ENCODE peak calls at places on chromosomes 7 and 10, in five cellular contexts. One of them, this sample, is unnamed.

GRCh38 chr10:52351911-52352310 is 37.8 kb downstream of the DKK1 start:
- DNase-seq in naive thymus-derived CD4-positive, alpha-beta T cell: no peak
- DNase-seq in uterus: no peak
- DNase-seq in HAP-1: no peak
- DNase-seq in adrenal gland: no peak
- DNase-seq in this sample: no peak

GRCh38 chr7:155066417-155066950 is 3.6 kb upstream of the HTR5A start:
- DNase-seq in adrenal gland: no peak
- DNase-seq in uterus: no peak
- DNase-seq in naive thymus-derived CD4-positive, alpha-beta T cell: no peak
- DNase-seq in HAP-1: no peak
- DNase-seq in this sample: no peak

GRCh38 chr7:4472739-4473138 is 209.4 kb upstream of the FOXK1 start:
- DNase-seq in naive thymus-derived CD4-positive, alpha-beta T cell: no peak
- DNase-seq in HAP-1: no peak
- DNase-seq in adrenal gland: no peak
- DNase-seq in uterus: no peak
- DNase-seq in this sample: no peak

GRCh38 chr10:97075961-97076525 is 109.7 kb downstream of the SLIT1 start:
- DNase-seq in adrenal gland: no peak
- DNase-seq in HAP-1: no peak
- DNase-seq in naive thymus-derived CD4-positive, alpha-beta T cell: no peak
- DNase-seq in uterus: no peak
- DNase-seq in this sample: no peak

GRCh38 chr7:5382281-5383041 is 41.2 kb downstream of the TNRC18 start:
- DNase-seq in uterus: peak; percentile 32
- DNase-seq in HAP-1: no peak
- DNase-seq in adrenal gland: no peak
- DNase-seq in naive thymus-derived CD4-positive, alpha-beta T cell: no peak
- DNase-seq in this sample: no peak

GRCh38 chr7:351681-352480 is 61.9 kb downstream of the FOXL3 start:
- DNase-seq in adrenal gland: no peak
- DNase-seq in uterus: no peak
- DNase-seq in naive thymus-derived CD4-positive, alpha-beta T cell: peak; percentile 60
- DNase-seq in HAP-1: no peak
- DNase-seq in this sample: peak; percentile 60

GRCh38 chr7:52609511-52609910 is 425.9 kb upstream of the POM121L12 start:
- DNase-seq in naive thymus-derived CD4-positive, alpha-beta T cell: no peak
- DNase-seq in adrenal gland: no peak
- DNase-seq in uterus: no peak
- DNase-seq in HAP-1: no peak
- DNase-seq in this sample: no peak

GRCh38 chr10:87507879-87508278 is 3.2 kb downstream of the MINPP1 start:
- DNase-seq in HAP-1: no peak
- DNase-seq in uterus: no peak
- DNase-seq in adrenal gland: no peak
- DNase-seq in naive thymus-derived CD4-positive, alpha-beta T cell: no peak
- DNase-seq in this sample: no peak

GRCh38 chr10:3887885-3888476 is 103.0 kb upstream of the KLF6 start:
- DNase-seq in adrenal gland: peak; percentile 71
- DNase-seq in uterus: peak; percentile 50
- DNase-seq in naive thymus-derived CD4-positive, alpha-beta T cell: no peak
- DNase-seq in HAP-1: no peak
- DNase-seq in this sample: peak; percentile 72

GRCh38 chr10:97812696-97813095 is 36.9 kb upstream of the GOLGA7B start:
- DNase-seq in naive thymus-derived CD4-positive, alpha-beta T cell: no peak
- DNase-seq in HAP-1: no peak
- DNase-seq in adrenal gland: no peak
- DNase-seq in uterus: no peak
- DNase-seq in this sample: no peak

GRCh38 chr10:32341596-32341995 is 5.4 kb downstream of the EPC1 start:
- DNase-seq in adrenal gland: no peak
- DNase-seq in HAP-1: no peak
- DNase-seq in uterus: no peak
- DNase-seq in naive thymus-derived CD4-positive, alpha-beta T cell: no peak
- DNase-seq in this sample: no peak

GRCh38 chr10:132399117-132400035 is 2.4 kb downstream of the PWWP2B start:
- DNase-seq in adrenal gland: peak; percentile 73
- DNase-seq in uterus: no peak
- DNase-seq in HAP-1: no peak
- DNase-seq in naive thymus-derived CD4-positive, alpha-beta T cell: no peak
- DNase-seq in this sample: no peak

GRCh38 chr10:121188005-121188404 is 336.8 kb downstream of the WDR11 start:
- DNase-seq in HAP-1: peak; percentile 88
- DNase-seq in adrenal gland: no peak
- DNase-seq in naive thymus-derived CD4-positive, alpha-beta T cell: no peak
- DNase-seq in uterus: no peak
- DNase-seq in this sample: no peak

GRCh38 chr10:72122221-72122620 is 33.9 kb upstream of the SPOCK2 start:
- DNase-seq in naive thymus-derived CD4-positive, alpha-beta T cell: no peak
- DNase-seq in HAP-1: no peak
- DNase-seq in uterus: no peak
- DNase-seq in adrenal gland: no peak
- DNase-seq in this sample: no peak

GRCh38 chr7:131574741-131575140 is 18.3 kb upstream of the PODXL start:
- DNase-seq in naive thymus-derived CD4-positive, alpha-beta T cell: no peak
- DNase-seq in uterus: no peak
- DNase-seq in adrenal gland: no peak
- DNase-seq in HAP-1: no peak
- DNase-seq in this sample: no peak

GRCh38 chr7:139523199-139523941 is at the start of gene CLEC2L:
- DNase-seq in HAP-1: peak; percentile 17
- DNase-seq in naive thymus-derived CD4-positive, alpha-beta T cell: no peak
- DNase-seq in uterus: no peak
- DNase-seq in adrenal gland: no peak
- DNase-seq in this sample: no peak

GRCh38 chr7:132410385-132410784 is 165.9 kb downstream of the PLXNA4 start:
- DNase-seq in adrenal gland: no peak
- DNase-seq in naive thymus-derived CD4-positive, alpha-beta T cell: no peak
- DNase-seq in uterus: peak; percentile 27
- DNase-seq in HAP-1: no peak
- DNase-seq in this sample: no peak

GRCh38 chr10:20089884-20090283 is 273.7 kb downstream of the PLXDC2 start:
- DNase-seq in adrenal gland: no peak
- DNase-seq in HAP-1: no peak
- DNase-seq in naive thymus-derived CD4-positive, alpha-beta T cell: no peak
- DNase-seq in uterus: no peak
- DNase-seq in this sample: no peak

GRCh38 chr10:75613685-75614587 is 182.5 kb downstream of the LRMDA start:
- DNase-seq in uterus: no peak
- DNase-seq in adrenal gland: no peak
- DNase-seq in HAP-1: no peak
- DNase-seq in naive thymus-derived CD4-positive, alpha-beta T cell: no peak
- DNase-seq in this sample: no peak

GRCh38 chr7:23098029-23098428 is 7.6 kb upstream of the KLHL7 start:
- DNase-seq in naive thymus-derived CD4-positive, alpha-beta T cell: no peak
- DNase-seq in HAP-1: no peak
- DNase-seq in adrenal gland: no peak
- DNase-seq in uterus: no peak
- DNase-seq in this sample: no peak

GRCh38 chr10:47361293-47361692 is 13.1 kb downstream of the RBP3 start:
- DNase-seq in naive thymus-derived CD4-positive, alpha-beta T cell: no peak
- DNase-seq in adrenal gland: peak; percentile 61
- DNase-seq in HAP-1: no peak
- DNase-seq in uterus: no peak
- DNase-seq in this sample: no peak

GRCh38 chr10:8454357-8454756 is 399.9 kb downstream of the GATA3 start:
- DNase-seq in HAP-1: no peak
- DNase-seq in naive thymus-derived CD4-positive, alpha-beta T cell: no peak
- DNase-seq in uterus: no peak
- DNase-seq in adrenal gland: no peak
- DNase-seq in this sample: no peak

GRCh38 chr7:96306385-96307125 is 15.3 kb downstream of the SLC25A13 start:
- DNase-seq in uterus: no peak
- DNase-seq in naive thymus-derived CD4-positive, alpha-beta T cell: no peak
- DNase-seq in HAP-1: no peak
- DNase-seq in adrenal gland: no peak
- DNase-seq in this sample: no peak

GRCh38 chr7:68573271-68574000 is 1024.8 kb upstream of the AUTS2 start:
- DNase-seq in naive thymus-derived CD4-positive, alpha-beta T cell: no peak
- DNase-seq in adrenal gland: no peak
- DNase-seq in HAP-1: no peak
- DNase-seq in uterus: no peak
- DNase-seq in this sample: no peak

GRCh38 chr7:74306737-74307469 is 17.7 kb downstream of the CLIP2 start:
- DNase-seq in uterus: peak; percentile 64
- DNase-seq in HAP-1: no peak
- DNase-seq in adrenal gland: peak; percentile 74
- DNase-seq in naive thymus-derived CD4-positive, alpha-beta T cell: no peak
- DNase-seq in this sample: no peak

GRCh38 chr7:1340031-1340430 is 107.4 kb downstream of the UNCX start:
- DNase-seq in uterus: no peak
- DNase-seq in naive thymus-derived CD4-positive, alpha-beta T cell: no peak
- DNase-seq in HAP-1: no peak
- DNase-seq in adrenal gland: no peak
- DNase-seq in this sample: no peak

GRCh38 chr7:151798851-151799428 is 78.0 kb downstream of the PRKAG2 start:
- DNase-seq in HAP-1: no peak
- DNase-seq in adrenal gland: no peak
- DNase-seq in naive thymus-derived CD4-positive, alpha-beta T cell: no peak
- DNase-seq in uterus: no peak
- DNase-seq in this sample: no peak

GRCh38 chr10:61994404-61995031 is 93.0 kb downstream of the ARID5B start:
- DNase-seq in uterus: no peak
- DNase-seq in adrenal gland: no peak
- DNase-seq in HAP-1: peak; percentile 99
- DNase-seq in naive thymus-derived CD4-positive, alpha-beta T cell: no peak
- DNase-seq in this sample: no peak

GRCh38 chr10:43731486-43731885 is 82.8 kb upstream of the ZNF32 start:
- DNase-seq in uterus: no peak
- DNase-seq in naive thymus-derived CD4-positive, alpha-beta T cell: no peak
- DNase-seq in HAP-1: no peak
- DNase-seq in adrenal gland: no peak
- DNase-seq in this sample: no peak

GRCh38 chr10:29541826-29542225 is 92.9 kb downstream of the SVIL start:
- DNase-seq in uterus: no peak
- DNase-seq in HAP-1: no peak
- DNase-seq in naive thymus-derived CD4-positive, alpha-beta T cell: no peak
- DNase-seq in adrenal gland: no peak
- DNase-seq in this sample: no peak

GRCh38 chr7:33129806-33130153 is 416 bp downstream of the BBS9 start:
- DNase-seq in naive thymus-derived CD4-positive, alpha-beta T cell: no peak
- DNase-seq in adrenal gland: no peak
- DNase-seq in HAP-1: no peak
- DNase-seq in uterus: no peak
- DNase-seq in this sample: no peak

GRCh38 chr7:33127085-33127484 is 2.3 kb upstream of the BBS9 start:
- DNase-seq in adrenal gland: no peak
- DNase-seq in HAP-1: no peak
- DNase-seq in uterus: no peak
- DNase-seq in naive thymus-derived CD4-positive, alpha-beta T cell: no peak
- DNase-seq in this sample: no peak

GRCh38 chr7:33130184-33130583 is 820 bp downstream of the BBS9 start:
- DNase-seq in naive thymus-derived CD4-positive, alpha-beta T cell: no peak
- DNase-seq in HAP-1: peak; percentile 62
- DNase-seq in adrenal gland: no peak
- DNase-seq in uterus: no peak
- DNase-seq in this sample: peak; percentile 5

GRCh38 chr7:33128990-33129805 is at the start of gene BBS9:
- DNase-seq in HAP-1: peak; percentile 91
- DNase-seq in naive thymus-derived CD4-positive, alpha-beta T cell: peak; percentile 83
- DNase-seq in adrenal gland: peak; percentile 95
- DNase-seq in uterus: peak; percentile 93
- DNase-seq in this sample: peak; percentile 88

GRCh38 chr7:33128631-33128989 is 754 bp upstream of the BBS9 start:
- DNase-seq in adrenal gland: no peak
- DNase-seq in uterus: no peak
- DNase-seq in HAP-1: no peak
- DNase-seq in naive thymus-derived CD4-positive, alpha-beta T cell: no peak
- DNase-seq in this sample: no peak
- H3K9me3 ChIP-seq in adrenal gland: no peaks in the 10 kb centered on the region
- H3K9me3 ChIP-seq in uterus: no peaks in the 10 kb centered on the region
- H3K9me3 ChIP-seq in HAP-1: no peaks in the 10 kb centered on the region
- H3K9me3 ChIP-seq in naive thymus-derived CD4-positive, alpha-beta T cell: no peaks in the 10 kb centered on the region
- H3K9me3 ChIP-seq in this sample: no peaks in the 10 kb centered on the region

DNA sequence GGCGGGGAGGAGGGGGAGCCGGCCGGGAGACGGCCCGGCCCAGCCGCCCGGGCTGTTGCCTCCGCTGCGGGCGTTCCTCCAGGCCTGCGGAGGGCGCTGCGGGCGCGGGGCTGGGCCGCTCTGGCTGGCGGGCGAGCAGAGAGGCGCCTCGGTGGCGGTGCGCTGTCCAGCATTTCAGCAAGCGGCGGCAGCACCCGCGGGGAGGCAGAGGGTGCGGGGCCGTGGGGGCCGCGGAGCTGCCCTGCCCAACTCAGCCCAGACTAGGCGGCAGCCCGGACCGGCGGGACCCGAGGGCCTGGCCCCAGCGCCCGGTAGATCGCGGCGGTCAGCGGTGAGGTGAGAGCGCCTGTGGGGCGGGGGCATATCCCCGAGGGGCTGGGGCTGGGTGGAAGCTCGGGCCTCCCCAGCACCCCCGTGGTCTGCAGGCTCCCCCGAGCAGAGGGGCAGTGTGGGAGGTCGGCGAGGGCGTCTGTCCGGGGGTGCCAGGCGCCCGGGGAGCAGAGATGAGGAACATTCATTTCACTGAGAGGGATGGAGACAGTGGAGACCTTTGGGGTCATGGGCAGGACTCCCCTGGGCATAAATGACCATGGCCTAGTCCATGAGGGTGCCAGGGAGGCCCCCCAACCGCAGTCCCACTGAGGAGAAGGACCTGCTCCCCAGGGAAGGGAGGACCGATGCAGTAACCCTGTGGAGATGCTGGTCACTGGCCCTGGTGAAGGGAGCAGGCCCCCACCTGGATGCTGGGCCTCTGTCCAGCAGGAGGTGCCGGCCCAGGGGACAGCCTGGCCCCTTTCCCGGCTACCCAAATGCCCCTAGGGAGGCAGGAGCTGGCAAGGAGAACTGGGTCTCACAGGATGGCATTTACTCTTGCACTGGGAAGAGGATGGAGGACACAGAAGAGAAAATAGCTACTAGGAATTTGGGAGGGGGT is at the start of gene SRRM3:
- DNase-seq in uterus: peak; percentile 64
- DNase-seq in naive thymus-derived CD4-positive, alpha-beta T cell: peak; percentile 66
- DNase-seq in HAP-1: peak; percentile 61
- DNase-seq in adrenal gland: peak; percentile 81
- DNase-seq in this sample: peak; percentile 85
- H3K27me3 ChIP-seq in uterus: no peaks in the 10 kb centered on the region
- H3K27me3 ChIP-seq in naive thymus-derived CD4-positive, alpha-beta T cell: no peaks in the 10 kb centered on the region
- H3K27me3 ChIP-seq in HAP-1: no peaks in the 10 kb centered on the region
- H3K27me3 ChIP-seq in adrenal gland: no peaks in the 10 kb centered on the region
- H3K27me3 ChIP-seq in this sample: peaks cover 3% of the 10 kb centered on the region

DNA sequence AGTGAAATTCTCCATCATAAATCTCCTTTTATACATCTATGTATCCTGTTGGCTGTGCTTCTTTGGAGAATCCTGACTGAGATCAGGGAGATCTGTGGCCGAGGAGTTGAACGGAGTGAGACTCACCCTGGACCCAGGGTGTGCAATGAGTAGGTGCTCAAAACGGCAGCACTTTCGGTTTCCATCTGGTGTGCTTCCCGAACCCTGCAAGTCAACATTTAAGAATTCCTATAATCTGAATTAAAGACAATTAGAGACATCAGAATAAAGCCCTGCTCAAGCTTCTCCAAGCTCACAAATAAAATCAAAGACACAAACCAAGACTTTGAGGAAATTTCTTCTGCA is 29.9 kb downstream of the GNA12 start:
- DNase-seq in adrenal gland: no peak
- DNase-seq in uterus: no peak
- DNase-seq in naive thymus-derived CD4-positive, alpha-beta T cell: no peak
- DNase-seq in HAP-1: no peak
- DNase-seq in this sample: no peak
- H3K4me3 ChIP-seq in adrenal gland: no peak overlapping the region
- H3K4me3 ChIP-seq in uterus: peak overlapping the region; percentile 2
- H3K4me3 ChIP-seq in naive thymus-derived CD4-positive, alpha-beta T cell: no peak overlapping the region
- H3K4me3 ChIP-seq in HAP-1: no peak overlapping the region
- H3K4me3 ChIP-seq in this sample: no peak overlapping the region

GRCh38 chr7:57165285-57165899 is 33.2 kb upstream of the ZNF479 start:
- DNase-seq in uterus: no peak
- DNase-seq in naive thymus-derived CD4-positive, alpha-beta T cell: no peak
- DNase-seq in adrenal gland: no peak
- DNase-seq in HAP-1: no peak
- DNase-seq in this sample: no peak
- H3K9me3 ChIP-seq in uterus: peaks cover 10% of the 10 kb centered on the region
- H3K9me3 ChIP-seq in naive thymus-derived CD4-positive, alpha-beta T cell: peaks cover 18% of the 10 kb centered on the region
- H3K9me3 ChIP-seq in adrenal gland: peaks cover 5% of the 10 kb centered on the region
- H3K9me3 ChIP-seq in HAP-1: no peaks in the 10 kb centered on the region
- H3K9me3 ChIP-seq in this sample: peaks cover 18% of the 10 kb centered on the region

This sample was measured in CD8-positive, alpha-beta memory T cell.